ENCODE peak calls at places on chromosomes 13 and 19, in five cellular contexts. F, X, N, L and Z are unnamed samples.
A peak's percentile ranks its signal among the peaks of the same experiment; 100 is the strongest.

GRCh38 chr13:110242615-110243014 is 64.3 kb downstream of the COL4A1 start:
- DNase-seq in F (no peak), X (no peak), N (no peak), L (no peak), Z (no peak)

GRCh38 chr13:41652735-41653361 is 195.5 kb downstream of the RGCC start:
- DNase-seq in F (peak; percentile 57), X (no peak), N (no peak), L (no peak), Z (no peak)

GRCh38 chr19:53942001-53942786 is 20.5 kb upstream of the CACNG8 start:
- DNase-seq in F (no peak), X (no peak), N (no peak), L (no peak), Z (no peak)

GRCh38 chr13:105925496-105925895 is 610.0 kb downstream of the EFNB2 start:
- DNase-seq in F (no peak), X (no peak), N (no peak), L (no peak), Z (no peak)

GRCh38 chr13:32594339-32594738 is 8.1 kb downstream of the PDS5B start:
- DNase-seq in F (no peak), X (no peak), N (no peak), L (no peak), Z (no peak)

GRCh38 chr19:10815969-10816635 is 19.9 kb downstream of the TMED1 start:
- DNase-seq in F (no peak), X (no peak), N (no peak), L (no peak), Z (no peak)

GRCh38 chr19:17020380-17020779 is 6.2 kb downstream of the CPAMD8 start:
- DNase-seq in F (peak; percentile 65), X (no peak), N (no peak), L (no peak), Z (peak; percentile 9)

GRCh38 chr19:27870293-27870692 is 1342.7 kb downstream of the UQCRFS1 start:
- DNase-seq in F (no peak), X (no peak), N (no peak), L (no peak), Z (no peak)

GRCh38 chr13:110838867-110839538 is 75.9 kb downstream of the ANKRD10 start:
- DNase-seq in F (no peak), X (no peak), N (no peak), L (no peak), Z (no peak)

GRCh38 chr19:49506575-49507105 is 5.8 kb upstream of the FCGRT start:
- DNase-seq in F (peak; percentile 68), X (no peak), N (no peak), L (no peak), Z (peak; percentile 33)

GRCh38 chr19:5434351-5434917 is 20.8 kb upstream of the ZNRF4 start:
- DNase-seq in F (no peak), X (no peak), N (no peak), L (no peak), Z (no peak)

GRCh38 chr19:47094557-47095517 is 18.7 kb downstream of the ZC3H4 start:
- DNase-seq in F (no peak), X (no peak), N (no peak), L (no peak), Z (peak; percentile 72)

GRCh38 chr19:51727349-51727880 is 3.6 kb upstream of the HAS1 start:
- DNase-seq in F (no peak), X (no peak), N (no peak), L (no peak), Z (no peak)

GRCh38 chr19:30358319-30358718 is 13.9 kb upstream of the ZNF536 start:
- DNase-seq in F (no peak), X (peak; percentile 62), N (no peak), L (no peak), Z (no peak)

GRCh38 chr13:31209172-31209818 is 9.5 kb downstream of the B3GLCT start:
- DNase-seq in F (peak; percentile 38), X (no peak), N (peak; percentile 53), L (peak; percentile 17), Z (peak; percentile 61)

GRCh38 chr19:4232614-4233281 is 3.4 kb downstream of the EBI3 start:
- DNase-seq in F (no peak), X (no peak), N (no peak), L (no peak), Z (no peak)

GRCh38 chr13:40963927-40964326 is 55.2 kb downstream of the ELF1 start:
- DNase-seq in F (no peak), X (no peak), N (no peak), L (no peak), Z (no peak)

GRCh38 chr13:51814825-51815650 is 11.1 kb upstream of the DHRS12 start:
- DNase-seq in F (peak; percentile 76), X (no peak), N (peak; percentile 55), L (no peak), Z (peak; percentile 65)

GRCh38 chr13:51817717-51818116 is 13.8 kb upstream of the DHRS12 start:
- DNase-seq in F (no peak), X (no peak), N (no peak), L (no peak), Z (no peak)

GRCh38 chr13:51816604-51817254 is 12.8 kb upstream of the DHRS12 start:
- DNase-seq in F (no peak), X (no peak), N (no peak), L (no peak), Z (no peak)

GRCh38 chr13:51814071-51814470 is 10.1 kb upstream of the DHRS12 start:
- DNase-seq in F (no peak), X (no peak), N (no peak), L (no peak), Z (no peak)

DNA sequence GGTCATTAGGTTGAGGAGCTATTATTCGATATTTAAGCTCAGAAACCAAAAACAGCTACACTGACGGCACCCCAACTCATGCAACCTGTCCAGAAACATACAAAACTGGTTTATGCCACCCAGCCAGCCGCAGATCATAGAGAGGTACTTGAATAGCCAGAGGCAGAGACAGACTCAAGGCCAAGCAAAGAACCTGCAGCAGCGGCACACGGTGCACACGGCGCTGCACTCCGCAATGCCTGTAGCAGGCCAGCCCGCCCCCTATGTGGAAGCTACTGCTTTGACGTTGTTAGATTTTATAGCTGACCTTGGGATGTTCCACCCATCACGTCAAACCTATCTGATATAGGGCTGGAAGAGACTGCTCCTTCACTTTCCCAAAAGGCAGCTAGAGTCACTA is 11.9 kb upstream of the DHRS12 start:
- DNase-seq in F (peak; percentile 50), X (no peak), N (peak; percentile 16), L (no peak), Z (peak; percentile 60)
- H3K4me3 ChIP-seq in F (no peak overlapping the region), X (no peak overlapping the region), N (no peak overlapping the region), L (no peak overlapping the region), Z (no peak overlapping the region)

GRCh38 chr13:112248406-112248760 is 127.8 kb upstream of the SPACA7 start:
- DNase-seq in F (no peak), X (peak; percentile 45), N (no peak), L (no peak), Z (no peak)
- TF ChIP-seq POLR2A in F (no peak), X (no peak), N (no peak), L (no peak), Z (no peak)

DNA sequence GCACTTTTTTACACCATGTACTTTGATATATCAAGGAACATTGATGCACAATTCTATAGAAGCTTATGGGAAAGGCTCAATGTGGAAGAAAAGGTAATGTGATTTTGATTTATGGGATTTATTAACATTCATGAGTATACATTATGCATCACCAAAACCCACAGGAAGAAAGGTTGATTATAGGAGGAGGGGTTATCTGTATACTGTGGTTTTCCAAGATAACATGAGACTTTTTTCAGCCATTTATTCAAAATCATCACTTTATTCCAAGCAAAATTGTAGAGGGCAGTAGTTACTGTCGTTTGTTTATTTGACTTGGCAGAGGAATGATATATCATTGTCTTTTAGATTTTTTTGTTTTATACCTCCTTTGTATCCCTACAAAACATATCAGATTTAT is 54.9 kb downstream of the WDFY2 start:
- DNase-seq in F (no peak), X (no peak), N (no peak), L (no peak), Z (no peak)
- H3K4me3 ChIP-seq in F (no peak overlapping the region), X (no peak overlapping the region), N (no peak overlapping the region), L (no peak overlapping the region), Z (no peak overlapping the region)

GRCh38 chr13:99605417-99606321 is 104.4 kb downstream of the TM9SF2 start:
- DNase-seq in F (peak; percentile 54), X (peak; percentile 88), N (peak; percentile 48), L (peak; percentile 20), Z (peak; percentile 44)
- TF ChIP-seq POLR2A in F (no peak), X (no peak), N (no peak), L (no peak), Z (no peak)

GRCh38 chr19:8500158-8500557 is 2.3 kb downstream of the PRAM1 start:
- DNase-seq in F (no peak), X (no peak), N (no peak), L (no peak), Z (no peak)

GRCh38 chr19:8501968-8502367 is 472 bp downstream of the PRAM1 start:
- DNase-seq in F (no peak), X (no peak), N (no peak), L (no peak), Z (no peak)

GRCh38 chr19:8501547-8501946 is 893 bp downstream of the PRAM1 start:
- DNase-seq in F (no peak), X (no peak), N (no peak), L (no peak), Z (no peak)

GRCh38 chr19:8498295-8498694 is 4.1 kb downstream of the PRAM1 start:
- DNase-seq in F (no peak), X (no peak), N (no peak), L (no peak), Z (no peak)

GRCh38 chr19:8499048-8499833 is 3.2 kb downstream of the PRAM1 start:
- DNase-seq in F (no peak), X (no peak), N (no peak), L (no peak), Z (no peak)
- H3K4me3 ChIP-seq in F (no peak overlapping the region), X (no peak overlapping the region), N (no peak overlapping the region), L (no peak overlapping the region), Z (no peak overlapping the region)

DNA sequence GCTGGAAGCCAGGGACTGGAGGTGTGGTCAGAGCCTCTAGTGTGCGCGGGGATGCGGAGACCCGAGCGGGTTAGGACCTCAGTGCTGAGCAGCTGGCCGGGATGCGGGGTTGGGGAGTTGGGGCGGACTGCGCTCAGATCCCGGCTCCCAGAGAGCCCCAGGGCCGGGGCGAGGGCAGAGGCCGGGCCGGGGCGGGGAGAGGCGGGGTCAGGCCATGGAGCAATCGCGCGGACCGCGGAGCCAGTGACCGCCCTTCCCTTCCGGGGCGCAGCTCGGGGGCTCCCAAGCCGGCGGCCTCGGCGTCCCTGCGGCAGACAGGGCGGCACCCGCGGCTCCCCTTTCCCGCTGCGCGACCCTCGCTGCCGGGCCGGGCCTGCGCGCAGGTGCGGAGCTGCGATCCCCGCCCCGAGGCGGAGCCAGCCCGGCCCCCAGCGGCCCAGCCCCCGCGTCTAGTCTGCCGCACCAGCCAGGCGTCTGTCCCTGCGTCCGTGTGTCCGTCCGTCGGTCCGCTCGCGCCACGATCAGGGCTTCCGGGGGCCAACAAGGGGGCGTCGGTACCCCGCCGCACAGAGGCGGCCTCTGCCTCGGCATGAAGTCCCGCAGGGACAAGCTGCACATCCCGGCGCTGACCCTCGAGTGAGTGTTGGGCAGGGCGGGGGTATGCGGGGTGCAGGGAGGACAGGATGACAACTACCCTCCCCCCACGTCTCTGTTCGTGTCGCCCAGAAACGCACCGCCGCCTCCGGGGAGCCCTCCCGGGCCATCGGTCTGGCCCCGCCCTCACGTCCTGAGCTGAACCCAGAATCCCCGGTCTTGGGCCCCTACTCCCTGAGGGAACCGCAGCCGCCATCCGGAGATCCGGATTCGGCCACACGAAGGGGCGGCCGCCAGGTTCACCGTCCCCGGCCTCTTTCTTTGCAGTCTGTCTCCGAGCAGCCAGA is 12.4 kb downstream of the MAST3 start:
- DNase-seq in F (peak; percentile 74), X (no peak), N (peak; percentile 66), L (no peak), Z (peak; percentile 50)
- TF ChIP-seq POLR2A in F (peak; percentile 34), X (no peak), N (no peak), L (peak; percentile 20), Z (no peak)